ENCODE peak calls at places on chromosomes 3 and 15, in four cellular contexts. K is osteoblast, A is cardiac fibroblast, E is right atrium auricular region. W is an unnamed sample.

GRCh38 chr3:188437921-188438320 is 284.0 kb downstream of the LPP start:
- DNase-seq in K (no peak), A (no peak), E (no peak), W (no peak)

GRCh38 chr3:49616491-49616941 is 57.6 kb upstream of the APEH start:
- DNase-seq in K (peak), A (peak), E (no peak), W (peak)

GRCh38 chr3:124587053-124587408 is 143.2 kb upstream of the UMPS start:
- DNase-seq in K (peak), A (no peak), E (no peak), W (no peak)

GRCh38 chr3:141498592-141499223 is 11.9 kb downstream of the RASA2 start:
- DNase-seq in K (no peak), A (no peak), E (no peak), W (no peak)

GRCh38 chr15:77482570-77482969 is 61.9 kb downstream of the HMG20A start:
- DNase-seq in K (no peak), A (peak), E (no peak), W (no peak)

GRCh38 chr3:157376596-157377300 is 59.9 kb upstream of the PTX3 start:
- DNase-seq in K (no peak), A (no peak), E (no peak), W (no peak)

GRCh38 chr3:193863657-193864323 is 270.8 kb downstream of the OPA1 start:
- DNase-seq in K (no peak), A (peak), E (no peak), W (no peak)

GRCh38 chr15:49706805-49707204 is 86.0 kb downstream of the DTWD1 start:
- DNase-seq in K (no peak), A (no peak), E (no peak), W (no peak)

GRCh38 chr3:188656196-188656982 is 502.4 kb downstream of the LPP start:
- DNase-seq in K (peak), A (peak), E (no peak), W (no peak)

GRCh38 chr3:16309558-16309957 is 44.5 kb downstream of the OXNAD1 start:
- DNase-seq in K (no peak), A (peak), E (no peak), W (peak)

GRCh38 chr3:196506687-196507086 is 3.1 kb upstream of the RNF168 start:
- DNase-seq in K (no peak), A (no peak), E (no peak), W (no peak)

DNA sequence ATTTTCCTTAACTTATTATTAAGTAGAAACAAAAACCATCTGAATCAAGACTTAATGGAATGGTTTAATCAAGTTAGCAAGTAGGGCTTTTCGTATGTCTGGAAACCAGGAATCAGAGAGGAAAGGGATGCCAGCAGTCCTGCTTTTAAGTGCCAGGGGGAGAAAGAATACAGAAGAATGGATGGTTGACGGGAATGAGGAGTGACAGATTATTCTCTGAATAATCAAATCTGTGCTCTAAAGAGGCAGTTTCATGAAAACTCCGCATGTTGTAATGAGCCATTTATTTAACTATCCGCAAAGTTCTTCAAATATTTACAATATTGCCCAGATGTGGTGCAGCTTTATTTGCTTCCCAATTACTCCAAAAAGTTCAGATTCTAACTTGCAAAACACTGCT is 103.0 kb downstream of the CTNNB1 start:
- DNase-seq in K (no peak), A (no peak), E (no peak), W (no peak)
- H3K4me3 ChIP-seq in K (no peak), A (no peak), E (no peak), W (no peak)

GRCh38 chr3:134249442-134249841 is 1.2 kb downstream of the RYK start:
- DNase-seq in K (no peak), A (no peak), E (no peak), W (no peak)

GRCh38 chr3:134250717-134251220 is at the start of gene RYK:
- DNase-seq in K (peak), A (peak), E (peak), W (no peak)

GRCh38 chr3:134251731-134252391 is 1.2 kb upstream of the RYK start:
- DNase-seq in K (no peak), A (peak), E (no peak), W (no peak)

GRCh38 chr3:134252766-134253165 is 2.1 kb upstream of the RYK start:
- DNase-seq in K (no peak), A (no peak), E (no peak), W (no peak)

GRCh38 chr3:134249935-134250716 is 533 bp downstream of the RYK start:
- DNase-seq in K (peak), A (peak), E (no peak), W (no peak)
- TF ChIP-seq CTCF in K (no peak), A (no peak), E (no peak), W (no peak)

DNA sequence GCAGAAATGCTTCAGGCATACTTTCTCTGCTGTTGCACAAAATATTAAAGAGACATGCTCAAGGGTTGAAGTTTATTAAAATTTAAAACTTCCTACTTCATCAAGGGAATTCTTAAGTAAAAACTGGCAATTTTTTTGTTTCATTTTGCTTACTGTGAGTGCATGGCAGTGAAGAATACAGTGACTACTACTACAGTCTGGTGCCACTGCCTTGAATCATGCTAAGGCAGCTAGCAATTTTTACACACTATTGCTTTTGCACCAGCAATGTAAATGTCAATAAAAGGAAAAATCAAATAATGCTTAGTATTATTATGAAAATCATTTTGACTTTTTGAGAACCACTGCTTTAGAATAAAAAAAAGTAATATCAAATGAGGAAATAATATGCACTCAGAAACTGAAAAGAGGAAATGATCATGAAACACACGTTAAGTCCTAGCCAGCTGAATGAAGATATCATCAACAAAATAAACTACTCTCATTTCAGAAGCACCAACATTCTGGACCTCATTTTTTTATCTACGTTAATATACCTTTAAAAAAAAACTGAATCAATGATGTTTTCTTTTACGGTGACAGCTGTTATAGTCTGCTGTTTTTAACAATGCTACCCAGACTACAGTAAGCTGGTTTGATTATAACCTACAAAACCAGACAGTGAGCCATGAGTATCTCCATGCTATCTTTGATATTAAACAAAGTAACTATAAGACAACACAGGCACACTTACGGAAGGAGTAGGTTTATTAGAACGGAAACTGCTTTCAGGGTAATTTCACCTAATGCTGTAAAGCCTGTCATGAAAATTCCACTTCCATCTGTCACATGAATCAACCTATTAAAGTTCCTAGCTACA is 33.3 kb downstream of the VPS13C start:
- DNase-seq in K (no peak), A (no peak), E (no peak), W (no peak)
- H3K4me3 ChIP-seq in K (no peak), A (no peak), E (no peak), W (no peak)

DNA sequence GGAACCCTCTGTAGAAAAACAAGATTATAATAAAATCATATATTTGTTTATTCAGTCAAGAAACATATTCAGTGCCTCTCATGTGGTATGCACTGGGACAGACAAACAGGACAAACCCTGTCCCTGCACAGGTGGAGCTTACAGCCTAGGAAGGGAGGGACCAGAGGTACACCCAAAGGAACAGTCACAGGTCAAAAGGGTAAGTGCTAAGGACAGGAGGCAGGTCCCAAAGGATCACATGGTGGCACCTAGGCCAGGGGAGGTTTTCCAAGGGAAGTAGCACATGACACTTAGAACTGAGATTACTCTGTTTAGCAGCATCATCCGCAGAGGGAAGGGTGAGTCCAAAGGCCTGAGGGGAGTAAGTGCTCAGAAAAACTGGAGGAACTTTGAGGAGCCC is 254.4 kb upstream of the ARRDC4 start:
- DNase-seq in K (no peak), A (no peak), E (no peak), W (no peak)
- TF ChIP-seq CTCF in K (no peak), A (no peak), E (no peak), W (no peak)

DNA sequence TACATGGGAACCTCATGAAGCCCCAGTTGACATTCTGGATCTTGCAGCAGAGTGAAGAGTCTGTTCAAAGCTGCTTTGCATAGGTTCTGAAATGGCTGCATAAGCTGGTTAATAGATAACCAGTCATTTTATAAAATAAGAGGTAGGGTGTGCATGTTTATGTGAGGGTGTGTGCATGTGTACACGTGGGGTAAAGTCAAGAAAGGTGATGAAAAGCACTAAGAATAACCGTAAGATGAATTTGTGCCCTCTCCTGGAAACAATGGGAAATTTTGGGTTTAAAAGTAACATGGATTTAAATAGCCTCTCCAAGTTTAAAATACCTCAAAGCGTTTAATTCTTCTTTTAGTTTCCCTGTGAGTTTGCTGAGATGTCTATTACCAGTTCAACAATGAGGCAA is 33.0 kb downstream of the PAQR9 start:
- DNase-seq in K (no peak), A (peak), E (no peak), W (no peak)
- H3K4me3 ChIP-seq in K (no peak), A (no peak), E (no peak), W (no peak)

DNA sequence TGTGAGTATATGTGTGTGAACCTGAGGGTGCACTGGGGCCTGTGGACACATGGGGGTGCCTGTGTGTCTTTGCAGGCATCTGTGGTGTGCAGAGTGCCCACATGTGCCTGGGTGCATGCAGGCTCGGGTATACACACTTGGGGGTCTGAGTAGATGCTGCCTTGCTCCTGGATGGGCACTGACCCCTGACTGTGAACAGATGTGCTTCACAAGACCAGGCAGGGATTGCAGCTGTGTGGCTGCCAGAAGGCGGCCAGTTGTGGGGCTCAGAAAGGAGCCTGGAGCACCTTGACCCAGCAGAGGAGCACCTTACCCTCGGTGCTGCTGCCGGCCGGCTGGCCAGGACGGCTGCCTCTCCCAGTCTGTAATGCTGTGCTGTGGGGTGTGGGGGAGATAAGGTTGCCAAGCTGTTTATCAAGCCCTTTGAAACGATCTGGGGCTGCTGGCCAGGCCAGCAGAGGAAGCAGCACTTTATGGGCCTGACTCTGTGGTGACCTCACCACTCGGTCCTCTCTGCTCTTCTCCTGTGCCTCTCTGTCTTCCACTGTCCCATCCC is 55.5 kb upstream of the MRPS22 start:
- DNase-seq in K (no peak), A (no peak), E (no peak), W (no peak)
- TF ChIP-seq CTCF in K (peak), A (no peak), E (no peak), W (peak)

DNA sequence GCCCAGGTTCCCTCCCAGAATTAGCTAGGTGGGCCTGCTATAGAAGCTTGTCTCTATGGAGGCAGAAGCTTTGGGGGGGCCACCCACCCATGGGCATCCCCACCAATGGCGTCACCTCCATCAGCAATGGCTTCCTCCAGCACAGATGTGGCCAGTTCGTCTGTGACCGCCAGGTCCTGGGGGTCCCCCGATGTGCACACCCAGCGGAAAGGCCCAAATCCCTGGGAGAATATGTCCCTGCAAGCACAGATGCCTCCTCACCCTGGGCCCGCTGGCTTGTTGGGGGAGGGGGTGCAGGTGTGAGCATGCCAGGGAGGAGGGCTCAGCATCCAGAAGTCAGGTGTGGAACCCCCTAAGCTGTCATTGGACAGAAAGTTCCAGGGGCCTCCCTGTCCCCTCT is 19.6 kb downstream of the UROC1 start:
- DNase-seq in K (no peak), A (no peak), E (no peak), W (no peak)
- H3K4me3 ChIP-seq in K (no peak), A (no peak), E (no peak), W (no peak)

GRCh38 chr3:14125193-14126016 is 553 bp downstream of the TMEM43 start:
- DNase-seq in K (peak), A (peak), E (peak), W (peak)
- TF ChIP-seq CTCF in K (no peak), A (no peak), E (no peak), W (no peak)

W was measured in HFF-Myc.